ENCODE peak calls at places on chromosomes 12 and 14, in four cellular contexts. R is cardiac muscle cell, X is fibroblast of lung, O is endodermal cell. A is an unnamed sample.

GRCh38 chr12:63966603-63966975 is 122.1 kb downstream of the SRGAP1 start:
- DNase-seq in X (no peak), R (no peak), O (no peak), A (no peak)

GRCh38 chr12:1553987-1554982 is 40.1 kb downstream of the FBXL14 start:
- DNase-seq in O (no peak), R (no peak), X (no peak), A (no peak)

GRCh38 chr12:77064891-77065360 is 443 bp downstream of the E2F7 start:
- DNase-seq in X (no peak), O (no peak), R (no peak), A (peak)

GRCh38 chr12:7695159-7695930 is at the start of gene GDF3:
- DNase-seq in X (peak), R (peak), O (peak), A (no peak)

GRCh38 chr12:95574799-95575452 is 23.6 kb upstream of the USP44 start:
- DNase-seq in O (peak), R (peak), X (peak), A (no peak)

GRCh38 chr14:42556551-42556950 is 949.9 kb downstream of the LRFN5 start:
- DNase-seq in X (no peak), O (no peak), R (no peak), A (no peak)

GRCh38 chr14:66380143-66380542 is 106.0 kb upstream of the CCDC196 start:
- DNase-seq in O (no peak), X (no peak), R (peak), A (no peak)

GRCh38 chr12:9798008-9798619 is 29.2 kb upstream of the KLRF1 start:
- DNase-seq in X (peak), O (peak), R (peak), A (peak)

GRCh38 chr12:78229491-78230209 is 399.0 kb downstream of the NAV3 start:
- DNase-seq in R (peak), X (peak), O (peak), A (no peak)

GRCh38 chr12:26690601-26691000 is 142.4 kb downstream of the ITPR2 start:
- DNase-seq in R (no peak), X (no peak), O (no peak), A (no peak)

GRCh38 chr12:32400114-32400672 is 835 bp downstream of the FGD4 start:
- DNase-seq in X (no peak), R (no peak), O (peak), A (no peak)

GRCh38 chr12:5969974-5970690 is 25.1 kb upstream of the ANO2 start:
- DNase-seq in X (no peak), O (peak), R (no peak), A (no peak)

GRCh38 chr14:30681752-30682355 is 59.7 kb downstream of the SCFD1 start:
- DNase-seq in X (peak), R (peak), O (no peak), A (no peak)

GRCh38 chr12:92533280-92533890 is 169.4 kb upstream of the PLEKHG7 start:
- DNase-seq in X (peak), R (peak), O (no peak), A (no peak)

GRCh38 chr12:5379737-5380496 is 52.0 kb upstream of the NTF3 start:
- DNase-seq in R (no peak), O (peak), X (no peak), A (no peak)

GRCh38 chr12:29082522-29082921 is 66.6 kb upstream of the FAR2 start:
- DNase-seq in R (no peak), X (peak), O (no peak), A (no peak)

GRCh38 chr12:90010089-90010488 is 301.5 kb upstream of the ATP2B1 start:
- DNase-seq in X (peak), R (no peak), O (peak), A (no peak)

GRCh38 chr14:106051790-106052189 is 525.4 kb downstream of the TMEM121 start:
- DNase-seq in O (no peak), X (no peak), R (no peak), A (no peak)

GRCh38 chr14:52694761-52695480 is 437 bp downstream of the ERO1A start:
- DNase-seq in O (peak), R (peak), X (peak), A (peak)

GRCh38 chr14:39603942-39604341 is 171.7 kb upstream of the FBXO33 start:
- DNase-seq in R (no peak), O (no peak), X (no peak), A (no peak)

GRCh38 chr14:104603623-104604401 is 760 bp downstream of the TMEM179 start:
- DNase-seq in O (no peak), R (no peak), X (no peak), A (peak)

GRCh38 chr12:54082402-54082892 is 28.8 kb downstream of the HOXC4 start:
- DNase-seq in R (peak), O (peak), X (no peak), A (peak)

GRCh38 chr12:82963961-82964360 is 277.3 kb downstream of the TMTC2 start:
- DNase-seq in X (no peak), O (no peak), R (no peak), A (no peak)

GRCh38 chr12:50618864-50619609 is 114.3 kb downstream of the DIP2B start:
- DNase-seq in X (peak), O (no peak), R (peak), A (no peak)

GRCh38 chr14:28245216-28245615 is 521.4 kb upstream of the FOXG1 start:
- DNase-seq in R (no peak), X (no peak), O (no peak), A (no peak)

GRCh38 chr12:11780521-11781101 is 131.1 kb downstream of the ETV6 start:
- DNase-seq in R (no peak), O (no peak), X (no peak), A (no peak)

GRCh38 chr12:124509676-124510300 is 57.6 kb downstream of the NCOR2 start:
- DNase-seq in X (peak), R (peak), O (no peak), A (peak)

GRCh38 chr12:47361389-47362031 is 281.8 kb upstream of the AMIGO2 start:
- DNase-seq in R (no peak), O (peak), X (no peak), A (no peak)

GRCh38 chr14:94458096-94458495 is 5.5 kb upstream of the SERPINA11 start:
- DNase-seq in X (no peak), O (no peak), R (no peak), A (no peak)

GRCh38 chr12:124410354-124411175 is 115.7 kb downstream of the RFLNA start:
- DNase-seq in O (peak), R (no peak), X (no peak), A (no peak)

GRCh38 chr12:121388421-121388981 is 11.4 kb upstream of the RNF34 start:
- DNase-seq in X (peak), O (no peak), R (peak), A (no peak)
- TF ChIP-seq CTCF in X (no peak), O (no peak), R (no peak), A (no peak)

DNA sequence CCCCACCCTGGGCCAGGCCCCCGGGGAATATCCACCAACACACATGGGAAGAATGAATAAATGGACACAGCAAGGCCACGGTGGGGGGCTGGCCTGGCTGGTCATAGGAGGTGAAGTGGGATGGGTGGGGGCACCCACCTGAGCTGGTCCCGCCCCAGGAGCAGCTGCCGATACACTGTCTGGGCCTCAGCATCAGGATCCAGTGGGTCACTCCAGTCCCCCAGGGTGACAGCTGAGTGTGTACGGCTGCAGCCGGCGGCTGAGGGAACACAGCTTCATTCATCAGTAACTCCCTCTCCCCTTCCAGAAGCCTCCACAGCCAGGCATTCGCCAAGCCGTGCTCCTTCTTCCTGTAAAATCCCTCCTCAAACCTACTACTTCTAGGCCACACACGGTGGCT is 33.8 kb downstream of the RASAL1 start:
- DNase-seq in X (no peak), R (no peak), O (no peak), A (no peak)
- H3K27ac ChIP-seq in X (no peak), R (no peak), O (no peak), A (no peak)

DNA sequence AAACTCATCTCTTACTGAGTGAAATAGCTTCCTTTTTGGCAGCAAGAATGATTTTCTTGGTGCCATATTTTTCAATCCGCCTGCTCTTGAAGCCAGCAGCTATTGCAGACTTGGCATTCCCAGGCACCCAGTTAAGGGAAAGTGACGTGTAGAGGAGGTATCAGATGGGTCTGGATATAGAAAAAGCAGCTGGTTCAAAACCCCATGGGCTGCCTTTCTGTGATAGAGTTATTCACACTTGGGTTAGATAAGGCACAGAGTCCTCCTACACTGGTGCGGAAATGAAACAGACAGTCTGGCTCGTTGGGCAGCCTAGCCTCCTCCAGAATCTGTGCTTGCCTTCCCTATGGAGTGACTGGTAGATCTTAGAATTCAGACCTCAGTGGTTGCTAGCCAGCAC is 62.2 kb downstream of the PTPN11 start:
- DNase-seq in X (no peak), O (no peak), R (peak), A (no peak)
- TF ChIP-seq CTCF in X (no peak), O (no peak), R (no peak), A (no peak)

DNA sequence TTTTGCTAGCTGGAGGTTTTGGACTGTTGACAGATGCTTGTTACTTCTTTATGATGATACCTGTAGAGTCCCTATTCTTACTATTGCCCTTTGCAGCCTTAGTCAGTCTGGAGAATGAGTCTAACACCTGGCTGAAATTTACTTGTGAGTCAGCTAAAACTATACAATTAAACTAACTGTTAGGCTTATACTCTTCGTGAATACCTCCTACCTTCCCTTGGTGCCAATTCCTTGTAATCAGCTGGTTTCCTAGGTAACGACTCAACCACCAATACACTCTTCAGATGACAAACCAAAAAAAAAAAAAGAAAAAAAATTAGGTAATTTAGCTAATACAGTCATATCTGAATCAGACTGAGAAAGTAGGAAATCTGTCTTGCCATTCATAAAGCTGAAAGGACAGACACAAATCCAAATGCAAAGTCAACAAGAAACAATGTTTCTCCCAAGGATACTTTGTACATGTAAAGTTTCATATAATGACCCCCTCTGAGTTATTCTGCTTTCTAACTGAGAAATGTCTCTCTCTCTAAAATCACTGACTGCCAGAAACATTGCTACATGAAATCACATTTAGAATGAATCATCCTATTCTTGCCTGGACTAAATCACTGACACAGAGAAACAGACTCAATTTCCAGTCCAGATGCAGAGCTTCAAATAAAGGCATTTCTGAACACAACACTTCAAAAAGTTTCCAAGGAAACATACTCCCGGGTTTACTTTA is 56.5 kb upstream of the CDKL1 start:
- DNase-seq in X (peak), R (peak), O (no peak), A (no peak)
- H3K27ac ChIP-seq in X (peak), R (no peak), O (no peak), A (no peak)

GRCh38 chr14:102279688-102280348 is 25.1 kb downstream of the MOK start:
- DNase-seq in X (peak), O (no peak), R (peak), A (peak)

GRCh38 chr14:102288139-102288538 is 16.8 kb downstream of the MOK start:
- DNase-seq in X (no peak), R (no peak), O (no peak), A (no peak)

GRCh38 chr14:102282751-102283465 is 22.1 kb downstream of the MOK start:
- DNase-seq in O (no peak), X (no peak), R (no peak), A (no peak)

GRCh38 chr14:102280376-102280962 is 24.5 kb downstream of the MOK start:
- DNase-seq in O (no peak), X (peak), R (peak), A (no peak)

GRCh38 chr14:102285106-102285505 is 19.9 kb downstream of the MOK start:
- DNase-seq in O (no peak), R (no peak), X (no peak), A (no peak)
- TF ChIP-seq CTCF in O (peak), R (no peak), X (no peak), A (no peak)

GRCh38 chr12:104460973-104461693 is 4.4 kb downstream of the CHST11 start:
- DNase-seq in O (peak), R (no peak), X (no peak), A (no peak)
- H3K27ac ChIP-seq in O (no peak), R (no peak), X (no peak), A (no peak)

GRCh38 chr12:3775385-3776035 is 22.6 kb upstream of the CRACR2A start:
- DNase-seq in R (no peak), X (no peak), O (no peak), A (no peak)

GRCh38 chr12:3771853-3772252 is 18.9 kb upstream of the CRACR2A start:
- DNase-seq in X (no peak), O (no peak), R (no peak), A (no peak)

GRCh38 chr12:3772380-3772779 is 19.5 kb upstream of the CRACR2A start:
- DNase-seq in O (no peak), R (peak), X (peak), A (no peak)

GRCh38 chr12:3777206-3777809 is 24.4 kb upstream of the CRACR2A start:
- DNase-seq in O (no peak), R (peak), X (peak), A (no peak)
- TF ChIP-seq CTCF in O (peak), R (peak), X (peak), A (peak)

DNA sequence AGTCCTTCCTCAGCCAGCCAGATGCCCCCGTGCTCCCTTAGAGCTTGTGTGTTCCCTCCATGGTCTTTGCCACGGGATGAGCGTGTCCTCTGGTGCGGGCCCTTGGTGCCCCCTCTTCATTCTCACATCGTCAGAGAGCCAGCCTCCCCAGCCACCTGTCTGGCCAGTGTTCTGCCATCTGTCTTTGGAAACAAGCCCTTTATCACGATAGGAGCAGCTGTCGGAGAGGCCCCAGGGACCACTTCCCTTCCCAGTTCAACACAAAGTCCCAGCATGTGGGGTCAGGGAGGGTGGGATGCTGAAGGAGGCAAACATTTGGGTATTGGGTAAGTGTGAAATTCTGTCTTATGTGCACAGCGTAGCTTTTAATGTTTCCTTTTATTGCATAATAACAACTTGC is 44.5 kb downstream of the DYNC1H1 start:
- DNase-seq in O (no peak), R (no peak), X (no peak), A (no peak)
- H3K27ac ChIP-seq in O (peak), R (no peak), X (no peak), A (no peak)

DNA sequence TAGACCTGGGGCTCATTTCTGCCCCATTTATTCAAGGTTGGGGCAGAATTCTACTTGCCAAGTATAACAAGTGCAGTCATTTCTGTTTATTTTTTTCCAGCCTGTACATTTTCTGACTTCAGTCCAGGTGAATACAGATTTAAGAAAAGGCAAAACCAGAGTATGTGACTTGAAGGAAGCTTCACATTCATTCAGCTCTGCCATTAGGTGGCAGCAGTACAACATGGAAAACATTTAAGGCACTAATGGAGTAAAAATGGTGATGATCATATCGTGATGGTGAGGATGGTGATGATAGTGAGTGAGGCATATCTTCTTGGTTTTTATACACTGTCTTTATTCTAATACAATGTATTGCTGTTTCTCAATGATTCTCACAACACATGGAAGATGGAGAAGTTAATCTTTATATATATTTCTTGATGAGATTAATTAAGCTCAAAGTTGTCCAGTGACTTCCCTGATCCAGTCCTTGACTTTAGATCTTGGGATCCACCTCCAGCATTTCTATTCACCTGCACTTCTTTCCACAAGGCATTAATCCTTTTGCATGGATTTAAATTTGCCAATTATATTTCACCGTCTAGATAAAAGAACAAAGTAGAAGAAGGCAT is 176.7 kb upstream of the SEL1L start:
- DNase-seq in R (peak), O (peak), X (peak), A (no peak)
- TF ChIP-seq CTCF in R (peak), O (peak), X (no peak), A (peak)

GRCh38 chr14:62123959-62124358 is 361.7 kb downstream of the SNAPC1 start:
- DNase-seq in O (no peak), X (no peak), R (no peak), A (no peak)
- H3K27ac ChIP-seq in O (no peak), X (no peak), R (no peak), A (no peak)

A was measured in pancreas.